ENCODE peak calls at places on chromosomes 4 and X, in nine cellular contexts. F is AG08395; P is lower lobe of right lung; O is GM20000; S is CD4-positive, alpha-beta T cell; C is HEK293T; U is ELF-1; W is activated T-cell treated with anti-CD3 and anti-CD28 coated beads for 48 hours; M is stimulated activated CD4-positive, alpha-beta T cell treated with anti-CD3 and anti-CD28 coated beads, Interleukin-15, amount 100 ng/mL, for 1 hour. A is an unnamed sample.

GRCh38 chr4:107721436-107722090 is 1.5 kb upstream of the PAPSS1 start:
- DNase-seq in F (no peak), P (no peak), O (peak), S (peak), C (no peak), U (peak), W (peak), M (peak), A (peak)

GRCh38 chrX:8036914-8037313 is 109.7 kb upstream of the PNPLA4 start:
- DNase-seq in F (no peak), P (no peak), O (no peak), S (no peak), C (no peak), U (no peak), W (no peak), M (no peak), A (no peak)

GRCh38 chr4:56506110-56506705 is 617 bp downstream of the ARL9 start:
- DNase-seq in F (no peak), P (no peak), O (no peak), S (no peak), C (no peak), U (peak), W (no peak), M (no peak), A (peak)

GRCh38 chrX:112211459-112211858 is 128.9 kb upstream of the TRPC5 start:
- DNase-seq in F (peak), P (no peak), O (no peak), S (no peak), C (no peak), U (no peak), W (no peak), M (no peak), A (no peak)

GRCh38 chrX:106802388-106803275 is at the start of gene TBC1D8B:
- DNase-seq in F (peak), P (peak), O (peak), S (no peak), C (peak), U (peak), W (no peak), M (no peak), A (peak)

GRCh38 chrX:132094169-132094568 is 33.7 kb downstream of the FRMD7 start:
- DNase-seq in F (peak), P (no peak), O (no peak), S (no peak), C (no peak), U (peak), W (no peak), M (no peak), A (no peak)

GRCh38 chr4:74440356-74440755 is 4.6 kb upstream of the AREG start:
- DNase-seq in F (no peak), P (no peak), O (no peak), S (no peak), C (no peak), U (no peak), W (no peak), M (no peak), A (peak)

GRCh38 chr4:185396724-185397402 is at the start of gene ANKRD37:
- DNase-seq in F (peak), P (peak), O (no peak), S (peak), C (peak), U (no peak), W (no peak), M (no peak), A (no peak)

GRCh38 chr4:184427093-184427492 is 47.3 kb downstream of the IRF2 start:
- DNase-seq in F (no peak), P (no peak), O (no peak), S (no peak), C (no peak), U (no peak), W (no peak), M (no peak), A (no peak)

GRCh38 chr4:184383497-184384055 is 90.8 kb downstream of the IRF2 start:
- DNase-seq in F (peak), P (no peak), O (no peak), S (no peak), C (no peak), U (no peak), W (no peak), M (no peak), A (no peak)

GRCh38 chrX:81301877-81302276 is 100.0 kb downstream of the SH3BGRL start:
- DNase-seq in F (no peak), P (no peak), O (no peak), S (no peak), C (no peak), U (no peak), W (no peak), M (no peak), A (no peak)

GRCh38 chr4:17324431-17324830 is 187.5 kb downstream of the QDPR start:
- DNase-seq in F (peak), P (no peak), O (peak), S (peak), C (peak), U (peak), W (peak), M (no peak), A (peak)

GRCh38 chr4:128583753-128584712 is 225.5 kb upstream of the JADE1 start:
- DNase-seq in F (no peak), P (no peak), O (no peak), S (no peak), C (no peak), U (no peak), W (no peak), M (no peak), A (peak)

GRCh38 chr4:153936121-153936520 is 147.2 kb upstream of the SFRP2 start:
- DNase-seq in F (no peak), P (no peak), O (no peak), S (no peak), C (no peak), U (no peak), W (no peak), M (no peak), A (peak)

GRCh38 chr4:7531640-7531994 is 96.9 kb upstream of the PSAPL1 start:
- DNase-seq in F (no peak), P (no peak), O (no peak), S (no peak), C (no peak), U (peak), W (no peak), M (no peak), A (no peak)

GRCh38 chrX:40151211-40152172 is 53.7 kb upstream of the BCOR start:
- DNase-seq in F (no peak), P (peak), O (peak), S (no peak), C (no peak), U (peak), W (no peak), M (no peak), A (no peak)

GRCh38 chr4:122827258-122827887 is 742 bp downstream of the FGF2 start:
- DNase-seq in F (peak), P (no peak), O (peak), S (no peak), C (peak), U (peak), W (peak), M (no peak), A (peak)